ENCODE peak calls at places on chromosomes 6 and 20, in five cellular contexts. R, N, D, Q and P are unnamed samples.

GRCh38 chr6:30684386-30685156 is 1.9 kb downstream of the PPP1R18 start:
- DNase-seq in R (peak; percentile 29), N (peak; percentile 27), D (peak; percentile 35), Q (peak; percentile 67), P (no peak)

GRCh38 chr6:107821591-107821990 is 2.5 kb downstream of the SCML4 start:
- DNase-seq in R (no peak), N (no peak), D (no peak), Q (no peak), P (no peak)

GRCh38 chr20:59028812-59029211 is 3.3 kb downstream of the ATP5F1E start:
- DNase-seq in R (peak; percentile 29), N (no peak), D (peak; percentile 27), Q (no peak), P (no peak)

GRCh38 chr6:75922226-75922625 is 150.2 kb downstream of the IMPG1 start:
- DNase-seq in R (peak; percentile 14), N (peak; percentile 38), D (no peak), Q (peak; percentile 26), P (no peak)

GRCh38 chr6:90193359-90193758 is 103.3 kb downstream of the BACH2 start:
- DNase-seq in R (no peak), N (no peak), D (no peak), Q (no peak), P (no peak)

GRCh38 chr6:161292145-161292544 is 18.3 kb upstream of the AGPAT4 start:
- DNase-seq in R (no peak), N (no peak), D (no peak), Q (no peak), P (no peak)

GRCh38 chr6:109165392-109165964 is 70.2 kb downstream of the CEP57L1 start:
- DNase-seq in R (peak; percentile 65), N (peak; percentile 41), D (peak; percentile 9), Q (peak; percentile 66), P (peak; percentile 50)

GRCh38 chr6:155426408-155426945 is 29.2 kb downstream of the NOX3 start:
- DNase-seq in R (no peak), N (peak; percentile 15), D (no peak), Q (no peak), P (no peak)

GRCh38 chr6:38320817-38321216 is 318.9 kb downstream of the BTBD9 start:
- DNase-seq in R (no peak), N (no peak), D (no peak), Q (no peak), P (no peak)

GRCh38 chr20:2900845-2901592 is 27.7 kb downstream of the PTPRA start:
- DNase-seq in R (no peak), N (no peak), D (peak; percentile 23), Q (no peak), P (no peak)

GRCh38 chr6:75486850-75487568 is 6.6 kb downstream of the FILIP1 start:
- DNase-seq in R (no peak), N (no peak), D (no peak), Q (no peak), P (no peak)

GRCh38 chr20:53260168-53260567 is 288.0 kb downstream of the TSHZ2 start:
- DNase-seq in R (no peak), N (no peak), D (no peak), Q (no peak), P (no peak)

GRCh38 chr20:24723953-24724352 is 225.1 kb upstream of the CST7 start:
- DNase-seq in R (no peak), N (no peak), D (no peak), Q (no peak), P (no peak)

GRCh38 chr20:57651977-57652864 is 32.0 kb upstream of the ZBP1 start:
- DNase-seq in R (no peak), N (no peak), D (no peak), Q (no peak), P (no peak)

GRCh38 chr6:22194188-22194921 is 102.5 kb downstream of the PRL start:
- DNase-seq in R (no peak), N (peak; percentile 52), D (no peak), Q (no peak), P (peak; percentile 48)

GRCh38 chr6:10434235-10434634 is 19.4 kb upstream of the TFAP2A start:
- DNase-seq in R (no peak), N (peak; percentile 86), D (no peak), Q (peak; percentile 21), P (no peak)

DNA sequence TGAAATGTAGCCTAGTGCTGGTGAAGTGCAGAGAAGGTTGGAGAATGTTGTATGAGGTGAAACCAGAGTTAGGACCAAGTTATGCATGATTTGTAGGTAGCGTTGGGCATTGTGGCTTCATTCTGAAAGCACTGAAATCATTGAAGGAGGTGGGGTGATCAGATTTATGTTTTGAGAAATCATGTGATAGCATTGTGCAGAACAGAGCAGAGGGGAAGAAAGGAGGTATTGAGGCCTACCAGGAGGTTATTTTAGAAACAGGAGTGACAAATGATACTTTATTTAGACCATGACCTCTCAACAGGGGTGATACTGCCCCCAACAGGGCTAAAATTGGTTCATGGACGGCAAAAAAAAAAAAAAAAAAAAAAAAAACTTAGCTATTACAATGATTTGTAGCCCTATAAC is 15.6 kb upstream of the HMGN3 start:
- DNase-seq in R (no peak), N (no peak), D (no peak), Q (no peak), P (no peak)
- TF ChIP-seq CTCF in R (peak; percentile 8), N (no peak), D (no peak), Q (no peak), P (peak; percentile 6)

DNA sequence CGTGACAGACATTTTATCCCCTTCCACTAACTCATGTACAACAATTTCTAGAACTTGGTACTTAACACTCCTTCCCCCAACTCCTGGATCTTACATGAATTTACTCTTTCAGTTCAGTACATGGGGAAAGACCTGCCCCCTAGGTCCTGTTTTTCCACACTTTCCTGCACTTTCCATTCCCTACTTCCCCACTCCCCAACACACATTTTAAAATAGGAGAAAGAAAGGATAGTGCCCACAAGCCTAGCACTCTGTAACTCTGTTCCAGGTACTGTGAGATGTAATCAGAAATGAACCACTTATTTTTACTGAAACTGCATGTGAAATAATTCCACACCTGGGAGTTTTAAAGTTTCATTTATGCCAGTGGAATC is 1.4 kb downstream of the ADGRG6 start:
- DNase-seq in R (no peak), N (peak; percentile 2), D (no peak), Q (no peak), P (no peak)
- H3K4me3 ChIP-seq in R (no peak overlapping the region), N (peak overlapping the region; percentile 78), D (peak overlapping the region; percentile 90), Q (no peak overlapping the region), P (no peak overlapping the region)

DNA sequence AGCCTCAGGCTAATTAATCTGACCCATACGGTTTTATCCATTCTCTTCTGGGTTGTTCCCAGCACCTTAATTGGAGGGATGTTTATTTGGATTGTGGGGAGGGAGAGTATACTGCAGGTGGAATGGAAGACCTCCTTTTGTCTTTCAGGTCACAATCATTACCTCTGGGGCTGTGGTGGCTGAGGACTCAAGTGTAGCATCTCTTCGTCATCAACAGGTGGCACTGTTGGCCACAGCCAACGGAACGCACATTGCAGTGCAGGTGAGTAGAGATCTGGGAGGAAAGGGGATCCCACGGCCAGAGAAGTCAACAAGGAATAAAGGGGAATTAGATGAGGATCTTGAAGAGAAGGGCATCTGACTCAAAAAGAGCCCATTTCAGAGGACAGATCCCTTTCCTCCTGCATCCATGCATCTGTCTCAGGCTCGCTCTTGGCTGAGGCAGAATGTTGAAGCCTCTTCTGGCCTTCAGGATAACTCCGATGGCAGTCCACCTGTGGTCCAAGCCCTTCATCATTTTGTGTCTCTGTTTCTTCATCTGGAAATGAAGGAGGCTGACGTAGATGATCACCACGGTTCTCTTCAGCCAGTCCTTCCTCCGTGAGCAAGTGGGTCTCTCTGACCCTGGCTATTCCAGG is 3.2 kb upstream of the DEF6 start:
- DNase-seq in R (peak; percentile 33), N (peak; percentile 34), D (peak; percentile 33), Q (peak; percentile 67), P (no peak)
- TF ChIP-seq CTCF in R (peak; percentile 83), N (peak; percentile 90), D (peak; percentile 73), Q (peak; percentile 64), P (peak; percentile 67)

GRCh38 chr6:150069707-150070106 is 786 bp upstream of the ULBP3 start:
- DNase-seq in R (no peak), N (no peak), D (no peak), Q (peak; percentile 18), P (no peak)
- H3K4me3 ChIP-seq in R (peak overlapping the region; percentile 81), N (no peak overlapping the region), D (no peak overlapping the region), Q (no peak overlapping the region), P (no peak overlapping the region)